ENCODE peak calls at places on chromosomes 12 and 14, in six cellular contexts. Y is kidney; M is fibroblast of lung; B is CD4-positive, CD25-positive, alpha-beta regulatory T cell; G is Karpas-422; Z is GM12878. L is an unnamed sample.

GRCh38 chr14:70096866-70097265 is 91.9 kb downstream of the SLC8A3 start:
- DNase-seq in M (no peak), Z (no peak), G (peak; percentile 60), Y (no peak), B (no peak), L (no peak)

GRCh38 chr14:103199141-103199540 is 75.9 kb downstream of the TNFAIP2 start:
- DNase-seq in B (no peak), Y (no peak), G (no peak), Z (no peak), M (peak; percentile 34), L (no peak)

GRCh38 chr12:49092086-49092815 is 2.4 kb downstream of the DHH start:
- DNase-seq in G (peak; percentile 79), Z (no peak), Y (no peak), B (peak; percentile 47), M (no peak), L (peak; percentile 43)

GRCh38 chr12:1980282-1980681 is 24.0 kb downstream of the DCP1B start:
- DNase-seq in Y (no peak), B (no peak), Z (no peak), M (no peak), G (no peak), L (no peak)

GRCh38 chr12:123992118-123992825 is 19.3 kb downstream of the ZNF664 start:
- DNase-seq in M (no peak), G (no peak), Z (no peak), Y (no peak), B (no peak), L (no peak)

GRCh38 chr12:120640840-120641833 is 711 bp downstream of the CABP1 start:
- DNase-seq in G (peak; percentile 67), M (peak; percentile 59), Y (peak; percentile 85), B (peak; percentile 52), Z (no peak), L (peak; percentile 49)

GRCh38 chr12:108620236-108620879 is 13.3 kb downstream of the SELPLG start:
- DNase-seq in Z (no peak), B (no peak), G (no peak), Y (no peak), M (no peak), L (no peak)

GRCh38 chr14:61362072-61362750 is 40.8 kb downstream of the PRKCH start:
- DNase-seq in M (no peak), Y (no peak), B (no peak), G (no peak), Z (no peak), L (no peak)

GRCh38 chr12:47742253-47742825 is 16.3 kb downstream of the RAPGEF3 start:
- DNase-seq in Y (peak; percentile 76), M (no peak), Z (no peak), B (peak; percentile 64), G (peak; percentile 85), L (peak; percentile 61)

GRCh38 chr12:96811083-96811482 is 96.0 kb upstream of the NEDD1 start:
- DNase-seq in B (no peak), M (peak; percentile 97), Z (no peak), Y (no peak), G (no peak), L (no peak)

GRCh38 chr14:93095742-93096510 is 19.8 kb downstream of the ITPK1 start:
- DNase-seq in Z (no peak), G (no peak), Y (no peak), M (no peak), B (no peak), L (no peak)

GRCh38 chr12:115481141-115481540 is 796.4 kb downstream of the MED13L start:
- DNase-seq in Z (peak; percentile 54), Y (no peak), G (no peak), M (no peak), B (no peak), L (no peak)

GRCh38 chr12:6871052-6871957 is 1.8 kb downstream of the SPSB2 start:
- DNase-seq in Y (peak; percentile 79), Z (no peak), G (peak; percentile 78), M (peak; percentile 23), B (no peak), L (no peak)
- H3K4me3 ChIP-seq in Y (peak overlapping the region; percentile 86), Z (peak overlapping the region; percentile 35), G (peak overlapping the region; percentile 75), M (peak overlapping the region; percentile 90), B (peak overlapping the region; percentile 74), L (peak overlapping the region; percentile 99)

GRCh38 chr14:56416213-56416612 is 163.4 kb upstream of the TMEM260 start:
- DNase-seq in Z (no peak), M (no peak), G (no peak), Y (no peak), B (no peak), L (no peak)
- H3K27ac ChIP-seq in Z (no peak overlapping the region), M (no peak overlapping the region), G (no peak overlapping the region), Y (no peak overlapping the region), B (no peak overlapping the region), L (no peak overlapping the region)

GRCh38 chr14:20419404-20419803 is 6.1 kb upstream of the TEP1 start:
- DNase-seq in Y (no peak), Z (no peak), G (no peak), B (no peak), M (no peak), L (no peak)

GRCh38 chr14:20422886-20423285 is 9.6 kb upstream of the TEP1 start:
- DNase-seq in M (no peak), Z (no peak), G (no peak), Y (no peak), B (no peak), L (no peak)

GRCh38 chr14:20418501-20418909 is 5.2 kb upstream of the TEP1 start:
- DNase-seq in M (no peak), G (no peak), B (no peak), Z (no peak), Y (no peak), L (no peak)

GRCh38 chr14:20417250-20418186 is 4.2 kb upstream of the TEP1 start:
- DNase-seq in Y (no peak), G (no peak), Z (no peak), B (no peak), M (no peak), L (no peak)

DNA sequence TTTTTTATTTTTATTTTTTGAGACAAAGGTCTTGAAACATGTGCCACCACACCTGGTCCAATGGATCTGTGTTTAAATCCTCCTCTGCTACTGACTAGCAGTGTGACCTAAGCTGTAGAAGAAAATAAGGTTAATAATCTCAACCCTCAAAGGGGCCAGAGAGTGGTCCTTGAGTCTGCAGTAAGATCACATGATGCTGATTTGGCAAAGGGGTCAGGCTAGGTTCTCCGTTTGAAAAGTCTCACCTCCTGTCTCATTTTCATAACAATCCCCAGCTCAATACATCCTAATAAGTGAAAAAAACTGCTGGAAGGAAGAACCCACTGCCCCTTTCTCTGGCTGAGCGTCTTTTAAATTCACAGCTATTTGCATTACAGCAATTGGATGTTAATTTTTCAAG is 8.0 kb upstream of the TEP1 start:
- DNase-seq in B (no peak), G (no peak), Z (no peak), M (no peak), Y (no peak), L (no peak)
- H3K4me3 ChIP-seq in B (no peak overlapping the region), G (no peak overlapping the region), Z (no peak overlapping the region), M (no peak overlapping the region), Y (no peak overlapping the region), L (no peak overlapping the region)

DNA sequence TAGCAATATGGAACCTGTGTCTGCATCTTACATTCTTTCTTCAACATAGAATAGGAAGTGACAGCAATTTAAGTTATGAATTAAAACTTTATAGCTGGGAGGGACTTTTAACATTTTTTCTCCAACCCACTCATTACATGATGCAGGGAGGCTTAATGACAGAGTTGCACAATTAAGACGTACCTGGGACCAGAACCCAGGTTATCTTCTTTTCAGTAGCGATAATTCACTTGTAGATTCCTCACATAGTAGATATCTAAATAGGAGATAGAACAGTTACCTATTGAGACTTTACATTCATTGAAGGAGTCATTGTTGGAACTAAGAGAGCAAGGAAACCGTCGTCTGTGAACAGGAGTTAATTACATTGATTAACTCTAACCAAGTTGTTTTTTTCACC is 5.1 kb downstream of the SRGAP1 start:
- DNase-seq in G (no peak), M (no peak), Z (no peak), Y (no peak), B (no peak), L (no peak)
- H3K27ac ChIP-seq in G (no peak overlapping the region), M (no peak overlapping the region), Z (no peak overlapping the region), Y (no peak overlapping the region), B (no peak overlapping the region), L (no peak overlapping the region)

DNA sequence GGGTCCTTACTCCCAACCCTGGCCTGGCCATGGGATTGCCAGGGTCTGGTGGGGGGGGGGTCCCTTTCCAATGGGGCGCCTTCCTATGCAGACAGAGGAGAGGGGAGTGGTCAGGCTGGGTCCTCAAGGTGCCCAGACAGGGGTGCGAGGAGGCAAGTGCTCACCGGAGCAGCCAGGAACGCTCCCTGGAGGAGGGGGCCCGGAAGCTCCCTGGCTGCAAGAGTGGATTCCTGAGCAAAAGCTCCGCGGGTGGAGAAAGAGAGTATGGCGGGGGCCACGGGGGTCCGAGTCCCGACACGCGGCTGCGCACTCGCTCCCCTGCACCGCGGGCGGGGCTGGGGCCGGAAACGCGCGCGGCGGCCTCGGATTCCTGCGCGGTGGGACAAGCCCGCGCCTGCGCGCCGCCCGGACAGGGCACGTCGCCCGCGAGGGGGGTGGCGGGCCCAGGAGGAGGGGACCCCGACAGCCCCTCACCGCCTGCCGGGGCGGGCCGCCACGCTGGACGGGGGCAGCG is 27.7 kb upstream of the GPR132 start:
- DNase-seq in G (no peak), Y (peak; percentile 92), M (peak; percentile 70), Z (no peak), B (peak; percentile 57), L (peak; percentile 72)
- H3K4me3 ChIP-seq in G (no peak overlapping the region), Y (no peak overlapping the region), M (peak overlapping the region; percentile 65), Z (peak overlapping the region; percentile 63), B (no peak overlapping the region), L (peak overlapping the region; percentile 19)

GRCh38 chr14:34837801-34838322 is 37.3 kb downstream of the BAZ1A start:
- DNase-seq in Y (no peak), G (no peak), B (no peak), Z (no peak), M (no peak), L (no peak)
- H3K27ac ChIP-seq in Y (no peak overlapping the region), G (no peak overlapping the region), B (no peak overlapping the region), Z (no peak overlapping the region), M (no peak overlapping the region), L (no peak overlapping the region)

GRCh38 chr12:25412735-25413134 is 140.3 kb downstream of the LMNTD1 start:
- DNase-seq in G (no peak), Z (no peak), Y (no peak), B (no peak), M (no peak), L (no peak)
- H3K4me3 ChIP-seq in G (no peak overlapping the region), Z (no peak overlapping the region), Y (no peak overlapping the region), B (no peak overlapping the region), M (no peak overlapping the region), L (no peak overlapping the region)

GRCh38 chr12:45695035-45695434 is 34.5 kb upstream of the ARID2 start:
- DNase-seq in M (peak; percentile 24), G (no peak), Z (no peak), B (no peak), Y (no peak), L (no peak)

GRCh38 chr12:45701296-45701695 is 28.2 kb upstream of the ARID2 start:
- DNase-seq in G (no peak), Y (no peak), B (no peak), M (no peak), Z (no peak), L (no peak)

DNA sequence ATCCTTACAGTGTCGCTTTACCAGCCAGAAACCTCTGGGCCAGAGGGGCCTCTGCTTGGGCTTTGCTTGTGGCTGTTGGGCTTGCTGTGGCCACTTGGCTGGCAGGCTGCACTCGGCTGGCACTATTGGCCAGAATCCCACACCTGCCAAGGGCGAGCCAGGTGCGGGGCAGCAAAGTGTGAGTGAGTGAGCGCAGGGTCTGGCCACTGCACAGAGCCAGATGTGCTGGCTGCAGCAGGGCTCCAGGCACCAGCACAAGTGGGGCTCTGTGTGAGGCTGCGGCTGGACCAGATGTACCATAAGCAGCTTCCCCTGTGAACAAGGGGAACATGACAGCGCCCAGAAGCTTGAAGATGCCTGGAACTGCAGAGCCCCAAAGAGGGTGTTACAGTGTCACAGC is 33.5 kb upstream of the ARID2 start:
- DNase-seq in M (no peak), B (no peak), Y (no peak), Z (no peak), G (no peak), L (no peak)
- H3K27ac ChIP-seq in M (no peak overlapping the region), B (no peak overlapping the region), Y (no peak overlapping the region), Z (no peak overlapping the region), G (no peak overlapping the region), L (no peak overlapping the region)

L was measured in CD4-positive, alpha-beta memory T cell.